ENCODE peak calls at places on chromosomes 13 and 19, in six cellular contexts. D is mammary epithelial cell, B is H1, U is colonic mucosa, W is endodermal cell, J is heart right ventricle. V is an unnamed sample.

GRCh38 chr13:67518785-67519184 is 288.6 kb upstream of the PCDH9 start:
- DNase-seq in B (no peak), J (no peak), U (no peak), D (no peak), W (peak), V (no peak)

GRCh38 chr13:28034256-28034655 is 45.8 kb upstream of the URAD start:
- DNase-seq in J (no peak), D (no peak), U (no peak), W (no peak), B (no peak), V (no peak)

GRCh38 chr19:51514866-51515481 is 13.4 kb upstream of the SIGLEC12 start:
- DNase-seq in W (no peak), D (peak), B (no peak), J (no peak), U (no peak), V (no peak)

GRCh38 chr13:78649997-78650724 is 8.8 kb downstream of the OBI1 start:
- DNase-seq in J (no peak), U (no peak), B (no peak), D (no peak), W (no peak), V (no peak)

GRCh38 chr13:40206241-40207109 is 460.0 kb downstream of the FOXO1 start:
- DNase-seq in B (no peak), U (no peak), D (peak), W (no peak), J (no peak), V (no peak)

GRCh38 chr19:1102407-1103106 is 1.2 kb upstream of the GPX4 start:
- DNase-seq in U (peak), J (no peak), W (no peak), B (no peak), D (peak), V (peak)

GRCh38 chr13:113152894-113153809 is 5.3 kb upstream of the PROZ start:
- DNase-seq in U (peak), W (peak), B (no peak), D (no peak), J (peak), V (peak)

GRCh38 chr13:78054152-78054551 is 135.5 kb upstream of the EDNRB start:
- DNase-seq in J (no peak), W (no peak), D (no peak), U (no peak), B (no peak), V (no peak)

GRCh38 chr19:31944286-31944685 is 401.1 kb upstream of the ZNF507 start:
- DNase-seq in U (no peak), B (no peak), J (no peak), D (no peak), W (no peak), V (no peak)

GRCh38 chr13:25977671-25978070 is 74.1 kb downstream of the SHISA2 start:
- DNase-seq in W (no peak), J (no peak), B (no peak), D (no peak), U (no peak), V (no peak)

GRCh38 chr13:111559612-111560423 is 239.4 kb downstream of the TEX29 start:
- DNase-seq in J (no peak), D (no peak), W (no peak), U (no peak), B (no peak), V (no peak)

GRCh38 chr13:113350065-113350937 is 13.6 kb downstream of the GRTP1 start:
- DNase-seq in W (peak), U (no peak), D (peak), B (no peak), J (no peak), V (no peak)

GRCh38 chr19:1769645-1769985 is 16.3 kb downstream of the ONECUT3 start:
- DNase-seq in U (no peak), D (no peak), B (no peak), W (peak), J (no peak), V (no peak)

GRCh38 chr13:94921181-94921580 is 208.8 kb upstream of the SOX21 start:
- DNase-seq in B (no peak), U (no peak), W (no peak), D (no peak), J (no peak), V (no peak)

GRCh38 chr13:100491164-100491847 is 97.3 kb downstream of the GGACT start:
- DNase-seq in D (no peak), W (no peak), J (peak), U (no peak), B (no peak), V (peak)

GRCh38 chr19:49946415-49946814 is 14.6 kb downstream of the SIGLEC11 start:
- DNase-seq in W (no peak), D (no peak), J (no peak), U (no peak), B (no peak), V (no peak)

GRCh38 chr19:40510526-40511115 is 43.8 kb downstream of the SPTBN4 start:
- DNase-seq in D (no peak), U (no peak), J (no peak), W (no peak), B (no peak), V (no peak)

GRCh38 chr19:55156202-55157063 is 1.1 kb downstream of the TNNI3 start:
- DNase-seq in U (peak), W (peak), J (peak), D (peak), B (no peak), V (no peak)

GRCh38 chr19:46368116-46368515 is 21.2 kb downstream of the PPP5C start:
- DNase-seq in U (no peak), J (no peak), D (no peak), B (no peak), W (no peak), V (no peak)

GRCh38 chr13:40269086-40269485 is 397.4 kb downstream of the FOXO1 start:
- DNase-seq in B (no peak), W (no peak), J (no peak), D (no peak), U (no peak), V (peak)

GRCh38 chr13:76271728-76272232 is 614.4 kb downstream of the KCTD12 start:
- DNase-seq in W (no peak), J (no peak), U (no peak), D (no peak), B (no peak), V (no peak)

GRCh38 chr13:29905845-29906244 is 55.4 kb upstream of the UBL3 start:
- DNase-seq in W (no peak), J (no peak), B (no peak), D (peak), U (peak), V (no peak)

DNA sequence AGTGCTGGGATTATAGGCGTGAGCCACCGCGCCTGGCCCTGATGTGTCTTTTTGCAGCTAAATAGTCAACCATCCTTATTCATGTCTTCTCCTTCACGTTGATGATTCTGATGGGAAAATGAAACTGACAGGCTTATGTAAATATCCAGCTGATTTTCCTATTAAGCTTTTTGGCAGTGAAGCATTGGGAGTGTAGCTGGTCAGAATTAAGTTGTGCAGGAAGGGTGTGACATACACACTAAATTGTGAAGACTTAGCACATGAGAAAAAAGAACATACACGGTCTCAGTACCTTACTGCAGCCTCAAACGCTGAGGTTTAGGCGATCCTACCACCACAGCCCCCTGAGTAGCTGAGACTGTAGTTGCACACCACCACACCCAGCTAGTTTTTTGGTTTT is 50.5 kb upstream of the USE1 start:
- DNase-seq in J (no peak), U (no peak), B (no peak), W (no peak), D (no peak), V (no peak)
- H3K27ac ChIP-seq in J (peak), U (no peak), B (no peak), W (no peak), D (no peak), V (no peak)

GRCh38 chr19:8926341-8926740 is 83.9 kb downstream of the MUC16 start:
- DNase-seq in J (no peak), W (no peak), D (no peak), B (no peak), U (no peak), V (no peak)

GRCh38 chr19:8922591-8922990 is 87.6 kb downstream of the MUC16 start:
- DNase-seq in B (no peak), U (no peak), D (no peak), J (no peak), W (peak), V (no peak)

DNA sequence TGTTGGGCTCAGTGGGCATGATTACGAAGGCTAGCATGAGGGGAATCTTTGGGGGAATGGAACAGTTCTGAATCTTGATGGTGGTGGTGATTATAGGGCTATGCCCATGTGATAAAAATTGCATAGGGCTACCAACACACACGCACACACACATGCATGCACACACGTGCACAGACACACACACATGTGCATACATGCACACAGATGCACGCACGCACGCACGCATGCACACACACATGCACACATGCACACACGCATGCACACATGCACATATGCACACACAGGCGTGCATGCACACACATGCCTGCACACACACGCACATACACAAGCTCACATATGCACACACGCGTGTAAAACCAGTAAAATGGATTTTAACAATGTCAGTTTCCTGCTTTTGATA is 85.9 kb downstream of the MUC16 start:
- DNase-seq in D (no peak), J (no peak), U (no peak), B (no peak), W (no peak), V (no peak)
- H3K4me3 ChIP-seq in D (no peak), J (no peak), U (no peak), B (no peak), W (no peak), V (no peak)

GRCh38 chr19:16325161-16325527 is 518 bp downstream of the KLF2 start:
- DNase-seq in B (no peak), U (peak), J (no peak), D (no peak), W (peak), V (peak)
- TF ChIP-seq CTCF in B (no peak), U (no peak), J (peak), D (no peak), W (peak), V (no peak)

GRCh38 chr13:45783346-45784043 is 68.1 kb downstream of the SIAH3 start:
- DNase-seq in J (no peak), U (no peak), W (no peak), D (no peak), B (no peak), V (no peak)

GRCh38 chr13:45779901-45780300 is 71.7 kb downstream of the SIAH3 start:
- DNase-seq in U (no peak), B (no peak), W (no peak), J (no peak), D (no peak), V (no peak)

GRCh38 chr13:45778897-45779296 is 72.7 kb downstream of the SIAH3 start:
- DNase-seq in B (no peak), D (no peak), U (no peak), J (no peak), W (no peak), V (no peak)

GRCh38 chr13:45782327-45783045 is 69.1 kb downstream of the SIAH3 start:
- DNase-seq in U (no peak), J (no peak), B (no peak), D (no peak), W (no peak), V (no peak)

GRCh38 chr13:45781553-45782326 is 69.8 kb downstream of the SIAH3 start:
- DNase-seq in J (peak), B (no peak), W (no peak), D (peak), U (peak), V (peak)
- H3K27ac ChIP-seq in J (no peak), B (no peak), W (no peak), D (no peak), U (no peak), V (no peak)

DNA sequence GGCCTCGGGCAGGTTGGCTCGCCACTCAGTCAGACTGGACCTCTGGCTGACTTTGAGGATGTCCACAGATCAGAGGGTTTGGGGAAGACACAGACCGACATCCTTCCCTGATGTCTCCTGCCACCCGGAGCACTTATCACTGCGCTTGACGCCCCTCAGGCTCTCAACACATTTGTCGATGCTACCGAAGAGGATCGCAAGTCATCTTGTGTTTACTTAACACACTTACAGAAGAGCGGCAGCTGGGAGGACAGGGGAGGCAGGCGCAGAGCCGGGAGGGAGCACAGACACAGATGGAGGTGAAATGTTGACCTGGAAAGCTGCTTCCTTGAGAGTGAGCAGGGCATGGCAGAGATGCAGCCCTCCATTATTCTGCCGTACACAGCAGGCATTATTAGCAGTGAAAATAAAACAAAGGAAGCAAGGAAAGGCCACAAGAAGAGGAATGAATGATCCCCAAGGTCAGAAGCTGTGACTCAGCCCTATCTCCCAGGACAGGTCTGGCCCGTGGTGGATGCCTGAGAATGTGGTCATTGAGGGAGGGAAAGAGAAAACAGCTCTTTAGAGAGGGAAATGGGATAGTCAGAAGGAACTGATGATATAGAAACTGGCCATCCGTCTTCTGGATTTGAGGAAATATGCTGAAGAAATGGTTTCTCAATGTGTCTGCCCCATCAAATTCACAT is 549.5 kb upstream of the ARGLU1 start:
- DNase-seq in J (no peak), D (no peak), B (no peak), W (no peak), U (no peak), V (no peak)
- H3K4me3 ChIP-seq in J (no peak), D (no peak), B (no peak), W (no peak), U (no peak), V (no peak)

DNA sequence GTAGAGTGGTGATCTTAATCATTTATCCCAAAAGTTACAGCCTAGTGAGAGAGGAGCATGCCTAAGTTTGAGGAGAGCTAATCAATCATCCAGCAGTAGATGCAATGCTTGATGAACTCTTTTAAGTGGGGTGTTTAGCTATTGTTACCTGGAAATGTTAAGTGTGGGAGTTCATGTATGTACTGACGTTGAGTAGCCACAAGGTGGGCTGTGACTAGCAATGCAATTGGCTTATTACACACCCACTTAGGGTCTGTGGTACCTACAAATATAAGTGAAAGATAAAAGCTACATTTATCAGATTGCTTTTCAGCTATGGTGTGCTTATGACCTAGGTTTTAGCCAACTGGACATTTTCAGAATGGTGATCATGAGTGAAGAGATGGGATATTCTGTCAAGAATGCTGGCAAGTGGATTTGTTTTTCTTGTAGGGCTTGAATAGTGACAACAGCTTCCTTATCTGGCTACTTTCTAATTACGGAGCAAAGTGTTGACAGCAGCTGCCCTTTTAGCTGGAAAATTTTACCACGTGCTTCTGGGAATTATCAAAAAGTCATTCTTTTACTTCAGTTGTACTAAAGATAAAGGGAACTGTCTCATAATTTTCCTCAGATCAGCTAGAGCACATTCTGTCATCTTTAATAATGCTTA is 170.6 kb downstream of the POSTN start:
- DNase-seq in B (no peak), D (no peak), J (peak), W (no peak), U (no peak), V (no peak)
- TF ChIP-seq CTCF in B (no peak), D (no peak), J (peak), W (peak), U (no peak), V (no peak)

GRCh38 chr19:4396949-4397783 is 3.2 kb downstream of the SH3GL1 start:
- DNase-seq in D (no peak), J (no peak), W (peak), U (no peak), B (no peak), V (no peak)
- H3K27ac ChIP-seq in D (no peak), J (peak), W (peak), U (no peak), B (no peak), V (no peak)

GRCh38 chr19:17183858-17184271 is 31.3 kb upstream of the USE1 start:
- DNase-seq in W (no peak), J (no peak), U (no peak), B (no peak), D (no peak), V (no peak)
- H3K4me3 ChIP-seq in W (no peak), J (no peak), U (no peak), B (no peak), D (no peak), V (no peak)

DNA sequence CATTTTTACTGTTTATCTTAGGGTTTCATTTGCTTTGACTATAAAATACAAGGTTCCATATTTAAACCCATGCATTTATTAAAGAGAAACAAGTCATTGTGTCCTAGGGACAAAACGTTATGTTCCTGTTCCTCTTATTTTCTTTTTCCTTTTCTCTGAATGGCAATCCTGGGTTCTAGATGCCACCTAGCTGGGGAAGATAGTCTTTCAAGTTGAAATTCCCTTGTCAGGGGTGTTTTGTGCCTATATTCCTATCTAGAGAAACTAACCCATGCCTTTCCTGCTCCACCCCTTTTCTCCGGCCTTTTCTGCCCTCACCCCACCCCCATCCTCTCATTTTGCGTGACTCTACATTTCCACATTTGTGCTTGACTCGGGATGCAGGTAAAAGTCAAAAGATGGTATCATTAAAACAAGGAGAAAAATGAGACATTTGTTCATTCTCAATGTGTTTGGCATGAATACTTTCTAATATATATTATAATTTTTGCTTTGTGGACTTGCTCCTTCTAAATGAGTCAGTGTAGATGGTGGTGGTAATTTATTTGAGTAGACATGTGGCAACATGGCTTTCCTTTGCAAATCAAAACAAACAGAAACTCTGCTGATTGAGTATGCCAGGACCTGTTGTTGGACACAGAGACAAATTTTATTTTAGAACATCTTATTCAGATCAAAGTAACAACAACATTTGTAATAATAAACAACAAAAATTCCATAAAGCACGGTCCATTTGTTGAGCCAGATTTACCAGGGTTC is 26.8 kb upstream of the STARD13 start:
- DNase-seq in D (peak), W (no peak), B (no peak), U (no peak), J (no peak), V (no peak)
- TF ChIP-seq CTCF in D (no peak), W (peak), B (no peak), U (no peak), J (peak), V (peak)

DNA sequence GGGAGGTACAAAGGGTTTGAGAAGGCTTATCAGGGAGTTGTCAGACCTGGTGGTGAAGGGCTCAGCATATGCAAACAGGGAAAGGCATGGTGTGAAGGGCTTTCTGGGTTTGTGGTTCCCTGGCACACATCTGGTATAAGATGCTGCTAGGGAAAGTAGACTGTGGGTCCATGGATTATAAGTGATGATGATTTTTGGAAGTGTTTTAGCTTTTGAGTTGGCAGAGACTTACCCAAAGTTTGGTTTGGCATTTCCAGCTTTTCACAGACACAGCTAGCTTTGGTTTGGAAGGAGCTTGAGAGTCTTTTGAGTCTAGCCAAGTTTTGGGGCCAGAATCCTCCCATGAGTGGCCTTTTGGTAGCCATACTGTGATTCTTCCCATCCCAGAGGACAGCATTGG is 2.3 kb downstream of the TRIM28 start:
- DNase-seq in J (no peak), D (no peak), U (no peak), B (no peak), W (peak), V (no peak)
- H3K27ac ChIP-seq in J (peak), D (no peak), U (no peak), B (no peak), W (no peak), V (peak)

V was measured in uterus.